ENCODE peak calls at places on chromosomes 6 and 20, in nine cellular contexts. D is RWPE1, P is T-cell, R is AG08395, T is GM12865, L is HCEC 1CT, Q is B cell, M is globus pallidus, J is lung. X is an unnamed sample.

GRCh38 chr6:18241208-18241836 is 23.0 kb downstream of the DEK start:
- DNase-seq in P (no peak), D (no peak), L (peak), R (no peak), M (no peak), Q (no peak), T (no peak), J (no peak), X (no peak)

GRCh38 chr20:18808712-18809111 is 4.9 kb upstream of the SCP2D1 start:
- DNase-seq in L (no peak), J (no peak), D (no peak), P (no peak), M (no peak), R (no peak), Q (no peak), T (peak), X (no peak)

GRCh38 chr20:64035066-64035932 is 683 bp upstream of the C20orf204 start:
- DNase-seq in Q (no peak), P (no peak), L (no peak), T (peak), D (no peak), J (no peak), M (no peak), R (no peak), X (no peak)

GRCh38 chr6:29702519-29703103 is 20.6 kb upstream of the HLA-F start:
- DNase-seq in M (no peak), Q (peak), R (peak), P (peak), T (peak), L (peak), D (peak), J (no peak), X (peak)

GRCh38 chr6:17932362-17932852 is 55.0 kb downstream of the KIF13A start:
- DNase-seq in D (no peak), M (no peak), T (no peak), P (peak), J (peak), L (peak), R (peak), Q (no peak), X (peak)

GRCh38 chr6:49220293-49220692 is 242.8 kb downstream of the MMUT start:
- DNase-seq in L (no peak), Q (no peak), D (no peak), P (no peak), T (no peak), R (no peak), J (no peak), M (no peak), X (no peak)

GRCh38 chr6:62217866-62218265 is 68.2 kb downstream of the KHDRBS2 start:
- DNase-seq in D (no peak), T (no peak), J (no peak), L (no peak), M (no peak), Q (no peak), R (no peak), P (no peak), X (no peak)

GRCh38 chr6:113495521-113495920 is 361.6 kb upstream of the MARCKS start:
- DNase-seq in P (no peak), J (no peak), Q (no peak), T (no peak), R (peak), D (peak), L (peak), M (no peak), X (peak)

GRCh38 chr20:10861619-10862018 is 187.8 kb upstream of the JAG1 start:
- DNase-seq in P (no peak), J (no peak), Q (no peak), L (no peak), M (no peak), D (peak), R (no peak), T (no peak), X (peak)

GRCh38 chr6:38161331-38161730 is 341.8 kb downstream of the ZFAND3 start:
- DNase-seq in L (no peak), R (no peak), J (no peak), D (no peak), Q (no peak), P (no peak), T (no peak), M (no peak), X (no peak)

GRCh38 chr20:34066476-34067090 is 45.5 kb downstream of the EIF2S2 start:
- DNase-seq in P (no peak), M (no peak), L (no peak), Q (no peak), J (no peak), R (no peak), T (no peak), D (no peak), X (peak)

GRCh38 chr20:36154696-36155628 is at the start of gene EPB41L1:
- DNase-seq in Q (no peak), J (no peak), P (no peak), M (peak), R (peak), D (no peak), L (no peak), T (no peak), X (no peak)

GRCh38 chr20:18428490-18429173 is 38.2 kb downstream of the DZANK1 start:
- DNase-seq in L (no peak), R (no peak), J (peak), D (no peak), P (no peak), T (no peak), Q (no peak), M (no peak), X (peak)

GRCh38 chr6:105326838-105327745 is 75.8 kb downstream of the PREP start:
- DNase-seq in J (no peak), R (peak), T (no peak), D (peak), M (no peak), Q (no peak), L (peak), P (no peak), X (peak)

X was measured in Daoy.